ENCODE peak calls at places on chromosomes 4 and X, in five cellular contexts. O, S, X, T and B are unnamed samples.

GRCh38 chr4:1079711-1080265 is 33.6 kb downstream of the RNF212 start:
- DNase-seq in O (no peak), S (no peak), X (no peak), T (no peak), B (no peak)

GRCh38 chr4:1049591-1049905 is 38.1 kb downstream of the FGFRL1 start:
- DNase-seq in O (peak), S (no peak), X (no peak), T (no peak), B (no peak)

GRCh38 chr4:27011401-27011800 is 150.8 kb downstream of the STIM2 start:
- DNase-seq in O (no peak), S (no peak), X (no peak), T (no peak), B (no peak)

GRCh38 chr4:119597377-119597776 is 31.2 kb downstream of the PDE5A start:
- DNase-seq in O (no peak), S (no peak), X (no peak), T (no peak), B (no peak)

GRCh38 chrX:153969904-153970397 is 1.7 kb downstream of the HCFC1 start:
- DNase-seq in O (no peak), S (peak), X (no peak), T (no peak), B (no peak)

GRCh38 chrX:39398973-39399268 is 597.7 kb downstream of the MID1IP1 start:
- DNase-seq in O (no peak), S (no peak), X (no peak), T (no peak), B (no peak)

GRCh38 chrX:122244080-122244479 is 940.0 kb upstream of the GRIA3 start:
- DNase-seq in O (no peak), S (no peak), X (no peak), T (no peak), B (no peak)

GRCh38 chr4:141132689-141133145 is 552 bp downstream of the RNF150 start:
- DNase-seq in O (no peak), S (no peak), X (no peak), T (no peak), B (no peak)

GRCh38 chr4:2698504-2698903 is 57.6 kb downstream of the TNIP2 start:
- DNase-seq in O (no peak), S (no peak), X (no peak), T (no peak), B (no peak)

GRCh38 chr4:86280246-86280645 is 79.6 kb downstream of the MAPK10 start:
- DNase-seq in O (no peak), S (no peak), X (no peak), T (no peak), B (no peak)
- TF ChIP-seq ZNF274 in O (no peak), S (no peak), X (no peak), T (no peak), B (no peak)

GRCh38 chr4:179372746-179373145 is 1930.5 kb upstream of the AGA start:
- DNase-seq in O (no peak), S (no peak), X (no peak), T (no peak), B (no peak)
- TF ChIP-seq ATF3 in O (no peak), S (no peak), X (no peak), T (no peak), B (no peak)

GRCh38 chr4:41360911-41361830 is 104.4 kb downstream of the UCHL1 start:
- DNase-seq in O (peak), S (no peak), X (no peak), T (no peak), B (no peak)
- TF ChIP-seq ZNF274 in O (no peak), S (no peak), X (no peak), T (no peak), B (no peak)

DNA sequence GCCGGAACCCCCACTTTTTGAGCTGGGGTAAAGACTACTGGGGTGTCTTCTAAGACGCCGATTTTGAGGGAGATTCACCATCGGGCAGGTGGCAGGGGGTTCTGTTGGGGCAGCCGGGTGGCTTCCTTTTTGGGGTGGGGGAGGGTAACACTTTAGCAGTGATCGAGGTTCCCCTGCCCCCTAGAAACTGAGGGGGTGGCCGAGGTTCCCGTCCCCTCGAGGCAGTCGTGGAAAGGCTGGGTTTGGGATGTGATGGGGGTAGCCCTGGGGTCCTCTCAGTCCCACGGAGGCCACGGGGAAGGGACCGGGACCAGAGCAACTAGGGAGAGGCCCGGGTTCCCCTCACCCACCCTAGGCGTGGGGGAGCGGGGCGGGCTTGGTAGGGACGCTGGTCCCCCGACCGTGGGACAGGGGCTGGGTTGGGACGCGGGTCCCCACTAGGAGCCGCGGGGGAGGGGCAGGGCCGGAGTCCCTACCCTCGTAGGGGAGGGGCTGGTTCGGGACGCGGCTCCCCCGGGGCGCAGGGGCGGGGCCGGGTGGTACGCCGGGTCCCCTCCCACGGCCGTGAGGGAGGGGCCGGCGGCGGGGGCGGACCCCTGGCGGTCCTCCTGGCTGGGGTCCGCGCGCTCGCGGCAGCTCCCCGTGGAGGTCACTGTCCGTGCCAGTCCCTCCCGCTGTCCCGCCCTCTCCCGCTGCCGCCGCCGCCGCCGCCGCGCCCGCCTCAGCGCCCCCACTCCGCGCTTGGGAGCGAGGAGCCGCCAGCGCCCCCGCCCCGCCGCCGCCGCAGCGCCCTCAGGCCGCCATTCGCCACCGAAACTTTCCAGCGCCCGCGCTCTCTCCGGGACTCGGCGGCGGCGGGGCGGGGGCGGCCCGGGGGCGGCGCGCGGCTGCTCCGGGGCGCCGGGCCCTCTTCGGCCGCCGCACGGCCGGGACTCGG is at the start of gene TBL1X:
- DNase-seq in O (peak), S (peak), X (no peak), T (no peak), B (peak)
- TF ChIP-seq ATF3 in O (no peak), S (no peak), X (no peak), T (no peak), B (no peak)

GRCh38 chr4:152983774-152984411 is 47.8 kb downstream of the FHDC1 start:
- DNase-seq in O (no peak), S (no peak), X (no peak), T (no peak), B (no peak)
- TF ChIP-seq ZNF274 in O (no peak), S (no peak), X (no peak), T (no peak), B (no peak)

GRCh38 chrX:72576161-72576896 is 3.7 kb upstream of the HDAC8 start:
- DNase-seq in O (no peak), S (peak), X (no peak), T (no peak), B (peak)

GRCh38 chrX:72573158-72573511 is 492 bp upstream of the HDAC8 start:
- DNase-seq in O (no peak), S (no peak), X (no peak), T (no peak), B (no peak)

GRCh38 chrX:72569786-72570185 is 2.9 kb downstream of the HDAC8 start:
- DNase-seq in O (no peak), S (no peak), X (no peak), T (no peak), B (no peak)

GRCh38 chrX:72568406-72569092 is 4.1 kb downstream of the HDAC8 start:
- DNase-seq in O (no peak), S (no peak), X (no peak), T (no peak), B (no peak)

GRCh38 chrX:72572248-72573157 is at the start of gene HDAC8:
- DNase-seq in O (peak), S (peak), X (peak), T (peak), B (peak)
- TF ChIP-seq ATF3 in O (no peak), S (no peak), X (no peak), T (no peak), B (no peak)